ENCODE peak calls at places on chromosomes 13 and 19, in four cellular contexts. One of them, this sample, is unnamed.

GRCh38 chr13:46170687-46171086 is 11.3 kb downstream of the LCP1 start:
- DNase-seq in tibial nerve: no peak
- DNase-seq in testis: no peak
- DNase-seq in thyroid gland: no peak
- DNase-seq in this sample: no peak

GRCh38 chr19:17448190-17448967 is at the start of gene TMEM221:
- DNase-seq in tibial nerve: peak; percentile 24
- DNase-seq in testis: peak; percentile 54
- DNase-seq in thyroid gland: peak; percentile 23
- DNase-seq in this sample: peak; percentile 62

GRCh38 chr19:11196406-11197287 is 698 bp downstream of the KANK2 start:
- DNase-seq in testis: no peak
- DNase-seq in tibial nerve: no peak
- DNase-seq in thyroid gland: peak; percentile 42
- DNase-seq in this sample: peak; percentile 46

GRCh38 chr13:79392882-79393563 is 13.0 kb downstream of the RBM26 start:
- DNase-seq in tibial nerve: no peak
- DNase-seq in thyroid gland: no peak
- DNase-seq in testis: no peak
- DNase-seq in this sample: no peak

GRCh38 chr13:113812140-113813036 is 51.5 kb downstream of the GAS6 start:
- DNase-seq in thyroid gland: no peak
- DNase-seq in tibial nerve: no peak
- DNase-seq in testis: no peak
- DNase-seq in this sample: no peak

GRCh38 chr13:106155411-106155810 is 380.1 kb downstream of the EFNB2 start:
- DNase-seq in testis: no peak
- DNase-seq in thyroid gland: no peak
- DNase-seq in tibial nerve: no peak
- DNase-seq in this sample: no peak

GRCh38 chr19:48642862-48643261 is 3.1 kb downstream of the CA11 start:
- DNase-seq in tibial nerve: no peak
- DNase-seq in testis: no peak
- DNase-seq in thyroid gland: no peak
- DNase-seq in this sample: no peak

GRCh38 chr13:41622545-41623429 is 165.4 kb downstream of the RGCC start:
- DNase-seq in tibial nerve: no peak
- DNase-seq in testis: no peak
- DNase-seq in thyroid gland: no peak
- DNase-seq in this sample: no peak

GRCh38 chr13:29496241-29496712 is 99.2 kb downstream of the SLC7A1 start:
- DNase-seq in thyroid gland: no peak
- DNase-seq in testis: peak; percentile 45
- DNase-seq in tibial nerve: no peak
- DNase-seq in this sample: no peak

GRCh38 chr19:47614559-47614958 is 5.6 kb downstream of the BICRA start:
- DNase-seq in testis: no peak
- DNase-seq in tibial nerve: no peak
- DNase-seq in thyroid gland: no peak
- DNase-seq in this sample: no peak

GRCh38 chr19:19539738-19540703 is 2.0 kb downstream of the CILP2 start:
- DNase-seq in tibial nerve: no peak
- DNase-seq in testis: peak; percentile 91
- DNase-seq in thyroid gland: peak; percentile 72
- DNase-seq in this sample: no peak

GRCh38 chr19:51458051-51458645 is at the start of gene SIGLEC8:
- DNase-seq in tibial nerve: no peak
- DNase-seq in thyroid gland: no peak
- DNase-seq in testis: peak; percentile 6
- DNase-seq in this sample: no peak

GRCh38 chr13:77979721-77980377 is 61.2 kb upstream of the EDNRB start:
- DNase-seq in thyroid gland: no peak
- DNase-seq in tibial nerve: no peak
- DNase-seq in testis: no peak
- DNase-seq in this sample: no peak

GRCh38 chr19:36139120-36139472 is 770 bp upstream of the CAPNS1 start:
- DNase-seq in tibial nerve: no peak
- DNase-seq in thyroid gland: no peak
- DNase-seq in testis: no peak
- DNase-seq in this sample: no peak

GRCh38 chr19:15437355-15438123 is 12.2 kb downstream of the WIZ start:
- DNase-seq in testis: no peak
- DNase-seq in thyroid gland: no peak
- DNase-seq in tibial nerve: no peak
- DNase-seq in this sample: no peak

GRCh38 chr19:1483067-1483978 is 4.3 kb upstream of the C19orf25 start:
- DNase-seq in thyroid gland: no peak
- DNase-seq in testis: no peak
- DNase-seq in tibial nerve: no peak
- DNase-seq in this sample: no peak

GRCh38 chr19:46748325-46749109 is 2.3 kb upstream of the STRN4 start:
- DNase-seq in thyroid gland: peak; percentile 56
- DNase-seq in testis: peak; percentile 88
- DNase-seq in tibial nerve: peak; percentile 87
- DNase-seq in this sample: peak; percentile 69

GRCh38 chr13:50224534-50224933 is 209.3 kb downstream of the KCNRG start:
- DNase-seq in thyroid gland: no peak
- DNase-seq in testis: no peak
- DNase-seq in tibial nerve: no peak
- DNase-seq in this sample: no peak

GRCh38 chr19:45645068-45645630 is 6.0 kb upstream of the EML2 start:
- DNase-seq in testis: no peak
- DNase-seq in tibial nerve: no peak
- DNase-seq in thyroid gland: no peak
- DNase-seq in this sample: no peak

GRCh38 chr13:29832899-29833298 is 17.5 kb downstream of the UBL3 start:
- DNase-seq in tibial nerve: no peak
- DNase-seq in thyroid gland: no peak
- DNase-seq in testis: no peak
- DNase-seq in this sample: no peak

GRCh38 chr19:13260883-13261653 is 110.9 kb downstream of the IER2 start:
- DNase-seq in thyroid gland: no peak
- DNase-seq in testis: no peak
- DNase-seq in tibial nerve: peak; percentile 8
- DNase-seq in this sample: peak; percentile 60

GRCh38 chr19:2949939-2950285 is 5.1 kb upstream of the ZNF77 start:
- DNase-seq in testis: no peak
- DNase-seq in tibial nerve: peak; percentile 38
- DNase-seq in thyroid gland: no peak
- DNase-seq in this sample: peak; percentile 73

GRCh38 chr19:3612901-3613741 is 6.4 kb upstream of the TBXA2R start:
- DNase-seq in tibial nerve: no peak
- DNase-seq in testis: peak; percentile 74
- DNase-seq in thyroid gland: no peak
- DNase-seq in this sample: no peak

DNA sequence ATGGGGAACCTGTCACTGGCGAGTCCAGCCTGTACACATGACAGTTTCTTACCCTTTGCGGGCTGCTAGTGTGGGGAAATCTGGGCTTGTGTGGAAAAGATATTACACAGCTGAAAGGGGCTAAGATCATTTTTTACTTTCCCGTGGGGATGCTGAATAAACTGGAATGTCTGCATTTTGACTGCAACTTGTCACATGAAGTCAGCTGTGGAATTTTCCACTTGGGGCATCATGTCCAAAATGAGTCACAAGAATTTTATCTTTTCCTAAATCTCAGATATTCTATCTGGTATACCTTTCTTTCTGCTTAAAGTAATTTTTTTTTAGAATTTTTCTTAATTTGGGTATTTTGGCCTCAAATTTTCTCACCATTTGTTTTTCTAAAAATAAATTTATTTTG is 170.4 kb downstream of the IRS2 start:
- DNase-seq in testis: no peak
- DNase-seq in tibial nerve: no peak
- DNase-seq in thyroid gland: no peak
- DNase-seq in this sample: peak; percentile 12
- H3K27ac ChIP-seq in testis: no peak overlapping the region
- H3K27ac ChIP-seq in tibial nerve: no peak overlapping the region
- H3K27ac ChIP-seq in thyroid gland: no peak overlapping the region
- H3K27ac ChIP-seq in this sample: no peak overlapping the region

GRCh38 chr19:5124111-5124855 is 155.4 kb downstream of the KDM4B start:
- DNase-seq in thyroid gland: no peak
- DNase-seq in testis: no peak
- DNase-seq in tibial nerve: no peak
- DNase-seq in this sample: no peak

GRCh38 chr19:5127710-5128109 is 158.8 kb downstream of the KDM4B start:
- DNase-seq in testis: no peak
- DNase-seq in tibial nerve: no peak
- DNase-seq in thyroid gland: no peak
- DNase-seq in this sample: no peak

GRCh38 chr19:5125376-5125775 is 156.5 kb downstream of the KDM4B start:
- DNase-seq in tibial nerve: no peak
- DNase-seq in thyroid gland: no peak
- DNase-seq in testis: no peak
- DNase-seq in this sample: no peak

GRCh38 chr19:5126498-5127223 is 157.7 kb downstream of the KDM4B start:
- DNase-seq in testis: no peak
- DNase-seq in tibial nerve: no peak
- DNase-seq in thyroid gland: no peak
- DNase-seq in this sample: peak; percentile 38

DNA sequence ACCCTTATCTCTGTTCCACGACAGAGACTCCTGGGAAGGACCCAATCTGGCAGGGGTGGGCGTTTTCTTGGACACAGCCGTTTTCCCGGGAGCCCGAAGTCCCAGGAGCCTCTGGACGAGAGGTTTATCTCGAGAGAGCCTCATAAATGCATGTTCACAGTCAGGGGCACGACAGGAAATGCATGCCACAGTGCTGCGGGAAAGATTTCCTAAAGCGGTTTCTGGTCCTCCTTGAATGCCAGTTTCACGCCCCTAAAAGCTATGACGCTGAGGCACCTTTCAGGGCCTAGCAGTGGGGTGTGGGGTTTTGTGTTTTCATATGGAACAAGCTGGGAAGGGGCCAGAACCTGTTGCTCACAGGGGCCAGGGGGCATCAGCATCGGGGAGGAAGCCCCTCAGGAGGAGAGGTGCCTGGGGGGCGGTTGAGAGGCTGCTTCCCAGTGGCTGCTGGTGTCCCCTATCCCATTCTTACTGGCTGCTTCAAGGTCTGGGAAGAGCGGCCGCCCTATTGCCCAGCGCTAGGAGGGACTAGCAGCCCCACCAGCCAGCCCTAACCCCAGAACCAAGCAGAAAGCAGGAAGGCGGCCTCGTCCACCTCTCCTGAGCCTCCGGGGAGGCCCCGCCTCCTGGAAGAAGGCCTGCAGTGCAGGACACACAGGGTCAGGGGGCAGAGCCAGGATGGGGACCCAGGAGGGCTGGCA is 157.0 kb downstream of the KDM4B start:
- DNase-seq in testis: no peak
- DNase-seq in thyroid gland: no peak
- DNase-seq in tibial nerve: no peak
- DNase-seq in this sample: no peak
- H3K4me1 ChIP-seq in testis: peaks cover 56% of the 10 kb centered on the region
- H3K4me1 ChIP-seq in thyroid gland: peaks cover 3% of the 10 kb centered on the region
- H3K4me1 ChIP-seq in tibial nerve: peaks cover 23% of the 10 kb centered on the region
- H3K4me1 ChIP-seq in this sample: peaks cover 24% of the 10 kb centered on the region

DNA sequence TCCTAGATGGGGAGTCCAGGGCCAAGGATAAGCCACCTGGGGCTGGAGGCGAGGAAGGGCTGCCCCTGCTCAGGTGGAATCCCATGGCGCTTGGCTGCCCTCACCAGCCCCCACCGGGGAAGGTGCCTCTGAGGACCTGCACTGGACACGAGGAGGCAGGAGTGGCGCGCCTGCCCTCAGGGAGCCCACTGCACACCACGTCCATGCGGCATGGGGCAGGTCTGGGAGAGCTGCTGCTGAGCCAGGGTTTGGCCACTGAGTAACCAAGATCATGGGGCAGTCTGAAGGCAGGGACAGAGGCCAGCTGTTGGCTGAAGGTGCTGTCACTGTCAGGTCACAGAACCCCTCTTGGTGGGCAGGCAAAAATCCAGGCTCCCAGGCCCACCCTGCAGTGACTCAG is 25.9 kb downstream of the ELAVL1 start:
- DNase-seq in thyroid gland: no peak
- DNase-seq in tibial nerve: no peak
- DNase-seq in testis: no peak
- DNase-seq in this sample: no peak
- TF ChIP-seq POLR2A in thyroid gland: no peak
- TF ChIP-seq POLR2A in tibial nerve: no peak
- TF ChIP-seq POLR2A in testis: no peak
- TF ChIP-seq POLR2A in this sample: no peak

DNA sequence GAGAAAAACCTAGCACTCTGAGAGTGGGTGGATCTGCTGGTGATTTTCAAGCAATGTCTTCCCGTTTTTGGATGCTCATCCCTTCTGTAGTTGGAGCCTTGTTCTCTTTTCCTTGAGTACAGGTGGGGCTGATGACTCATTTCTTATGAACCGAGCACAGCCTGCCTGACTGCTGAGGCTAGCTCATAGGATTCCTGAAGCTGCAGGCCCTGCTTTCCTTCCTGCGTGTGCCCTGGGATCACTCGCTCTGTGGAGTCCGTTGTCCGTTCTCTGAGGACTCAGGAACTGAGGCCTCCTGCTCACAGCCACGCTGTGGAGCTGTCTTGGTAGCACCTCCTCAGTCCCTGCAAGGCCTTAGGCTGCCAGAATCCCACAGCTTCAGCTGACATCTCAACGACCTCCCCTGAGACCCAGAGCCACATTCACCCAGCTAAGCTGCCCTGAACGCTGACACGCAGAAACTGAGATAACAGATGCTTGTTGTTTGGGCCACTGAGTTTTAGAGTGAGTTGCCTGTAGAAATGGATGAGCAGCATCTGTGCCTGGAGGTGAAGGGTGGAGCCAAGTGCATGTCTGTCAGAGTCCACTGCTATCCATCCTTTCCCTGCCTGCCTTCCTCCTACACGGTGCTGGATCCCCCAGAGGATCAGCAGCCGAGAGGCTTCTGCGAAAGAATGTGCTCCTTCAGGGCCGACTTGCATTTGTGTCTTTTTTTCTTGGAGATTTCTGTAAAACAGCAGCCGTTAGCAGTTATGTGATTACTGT is 73.0 kb downstream of the ARHGEF7 start:
- DNase-seq in testis: no peak
- DNase-seq in tibial nerve: no peak
- DNase-seq in thyroid gland: no peak
- DNase-seq in this sample: peak; percentile 51
- H3K27ac ChIP-seq in testis: peak overlapping the region; percentile 13
- H3K27ac ChIP-seq in tibial nerve: no peak overlapping the region
- H3K27ac ChIP-seq in thyroid gland: peak overlapping the region; percentile 0
- H3K27ac ChIP-seq in this sample: peak overlapping the region; percentile 58

DNA sequence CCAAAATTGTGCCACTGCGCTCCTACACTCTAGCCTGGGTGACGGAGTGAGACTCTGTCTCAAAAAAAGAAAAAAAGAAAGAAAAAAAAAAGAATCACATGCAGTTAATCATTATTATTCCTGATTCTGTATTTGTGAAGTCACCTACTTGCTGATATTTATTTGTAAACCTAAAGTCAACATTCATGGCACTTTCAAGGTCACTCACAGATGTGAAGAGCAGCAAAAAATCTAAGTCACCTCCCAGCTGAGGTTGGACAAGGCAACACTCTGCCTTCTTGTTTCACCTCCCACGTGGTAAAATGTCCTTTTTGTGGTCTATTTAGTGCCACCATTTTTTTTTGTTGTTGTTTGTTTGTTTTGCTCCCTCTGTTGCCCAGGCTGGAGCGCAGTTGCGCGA is 26.5 kb downstream of the WDR88 start:
- DNase-seq in thyroid gland: no peak
- DNase-seq in testis: no peak
- DNase-seq in tibial nerve: no peak
- DNase-seq in this sample: no peak
- H3K4me1 ChIP-seq in thyroid gland: no peaks in the 10 kb centered on the region
- H3K4me1 ChIP-seq in testis: no peaks in the 10 kb centered on the region
- H3K4me1 ChIP-seq in tibial nerve: no peaks in the 10 kb centered on the region
- H3K4me1 ChIP-seq in this sample: no peaks in the 10 kb centered on the region

GRCh38 chr19:34404109-34404909 is at the start of gene PDCD2L:
- DNase-seq in thyroid gland: peak; percentile 95
- DNase-seq in testis: peak; percentile 96
- DNase-seq in tibial nerve: peak; percentile 87
- DNase-seq in this sample: peak; percentile 94
- TF ChIP-seq POLR2A in thyroid gland: no peak
- TF ChIP-seq POLR2A in testis: no peak
- TF ChIP-seq POLR2A in tibial nerve: no peak
- TF ChIP-seq POLR2A in this sample: peak; percentile 48